ENCODE peak calls at places on chromosomes 6 and 20, in nine cellular contexts. S is T-cell; T is CD8-positive, alpha-beta memory T cell; P is stimulated activated CD4-positive, alpha-beta T cell treated with anti-CD3 and anti-CD28 coated beads, Interleukin-15, amount 100 ng/mL, for 1 hour; W is ELR; M is lung; C is T-helper 1 cell; R is Calu3; N is GM04504. E is an unnamed sample.

GRCh38 chr6:166767191-166767590 is 140.1 kb upstream of the RPS6KA2 start:
- DNase-seq in S (no peak), T (no peak), P (no peak), W (no peak), M (no peak), C (no peak), R (no peak), N (no peak), E (no peak)

GRCh38 chr20:50193851-50194830 is 3.5 kb downstream of the CEBPB start:
- DNase-seq in S (no peak), T (no peak), P (no peak), W (peak), M (no peak), C (no peak), R (no peak), N (no peak), E (no peak)

GRCh38 chr20:62269871-62270270 is 31.6 kb downstream of the OSBPL2 start:
- DNase-seq in S (no peak), T (no peak), P (no peak), W (no peak), M (no peak), C (no peak), R (no peak), N (no peak), E (no peak)

GRCh38 chr6:163863565-163863964 is 449.0 kb downstream of the QKI start:
- DNase-seq in S (no peak), T (no peak), P (no peak), W (no peak), M (no peak), C (no peak), R (no peak), N (no peak), E (no peak)

GRCh38 chr20:38008233-38008944 is 24.9 kb downstream of the TTI1 start:
- DNase-seq in S (no peak), T (no peak), P (no peak), W (no peak), M (no peak), C (no peak), R (no peak), N (no peak), E (no peak)

GRCh38 chr6:38909020-38909730 is 139.4 kb upstream of the GLP1R start:
- DNase-seq in S (no peak), T (no peak), P (no peak), W (no peak), M (no peak), C (no peak), R (peak), N (no peak), E (no peak)

GRCh38 chr6:37667050-37667814 is 30.5 kb downstream of the MDGA1 start:
- DNase-seq in S (no peak), T (no peak), P (no peak), W (peak), M (no peak), C (no peak), R (no peak), N (peak), E (peak)

GRCh38 chr6:21992178-21992967 is 304.5 kb downstream of the PRL start:
- DNase-seq in S (no peak), T (no peak), P (no peak), W (peak), M (no peak), C (no peak), R (no peak), N (peak), E (no peak)

GRCh38 chr6:48036316-48036715 is 74.7 kb downstream of the PTCHD4 start:
- DNase-seq in S (no peak), T (no peak), P (no peak), W (peak), M (no peak), C (no peak), R (no peak), N (peak), E (no peak)

GRCh38 chr6:9204171-9204570 is 768.8 kb upstream of the SLC35B3 start:
- DNase-seq in S (no peak), T (no peak), P (no peak), W (peak), M (no peak), C (no peak), R (peak), N (no peak), E (no peak)

GRCh38 chr20:46255440-46256104 is 52.7 kb downstream of the CDH22 start:
- DNase-seq in S (no peak), T (no peak), P (no peak), W (no peak), M (peak), C (no peak), R (peak), N (no peak), E (no peak)

GRCh38 chr20:43919686-43920403 is 5.2 kb downstream of the TOX2 start:
- DNase-seq in S (no peak), T (no peak), P (no peak), W (peak), M (no peak), C (no peak), R (no peak), N (no peak), E (no peak)

GRCh38 chr20:16747291-16747811 is 807 bp upstream of the OTOR start:
- DNase-seq in S (no peak), T (no peak), P (no peak), W (no peak), M (no peak), C (no peak), R (no peak), N (no peak), E (no peak)

GRCh38 chr6:105850636-105851035 is 235.5 kb upstream of the PRDM1 start:
- DNase-seq in S (no peak), T (no peak), P (no peak), W (no peak), M (no peak), C (no peak), R (no peak), N (no peak), E (no peak)

GRCh38 chr20:23641936-23642751 is 4.4 kb upstream of the CST3 start:
- DNase-seq in S (no peak), T (no peak), P (no peak), W (peak), M (no peak), C (no peak), R (no peak), N (no peak), E (peak)

GRCh38 chr6:129686941-129687627 is 22.9 kb downstream of the ARHGAP18 start:
- DNase-seq in S (peak), T (peak), P (no peak), W (peak), M (no peak), C (no peak), R (no peak), N (no peak), E (no peak)

GRCh38 chr6:5674723-5675122 is 332.0 kb downstream of the NRN1 start:
- DNase-seq in S (no peak), T (no peak), P (no peak), W (no peak), M (no peak), C (no peak), R (no peak), N (no peak), E (no peak)

GRCh38 chr6:35637911-35638310 is 50.8 kb downstream of the FKBP5 start:
- DNase-seq in S (no peak), T (no peak), P (no peak), W (no peak), M (no peak), C (no peak), R (no peak), N (no peak), E (no peak)

GRCh38 chr6:167689751-167690150 is 137.0 kb upstream of the AFDN start:
- DNase-seq in S (no peak), T (no peak), P (no peak), W (no peak), M (no peak), C (no peak), R (no peak), N (no peak), E (no peak)

GRCh38 chr6:45816674-45817297 is 198.9 kb downstream of the CLIC5 start:
- DNase-seq in S (no peak), T (no peak), P (no peak), W (peak), M (no peak), C (no peak), R (no peak), N (no peak), E (peak)

GRCh38 chr6:125598422-125598821 is 151.0 kb upstream of the HEY2 start:
- DNase-seq in S (no peak), T (no peak), P (no peak), W (peak), M (peak), C (no peak), R (peak), N (peak), E (no peak)

GRCh38 chr20:40563296-40563950 is 125.6 kb downstream of the MAFB start:
- DNase-seq in S (no peak), T (no peak), P (no peak), W (peak), M (peak), C (no peak), R (peak), N (no peak), E (no peak)

GRCh38 chr6:35360349-35361138 is 18.2 kb downstream of the PPARD start:
- DNase-seq in S (no peak), T (no peak), P (no peak), W (no peak), M (peak), C (no peak), R (no peak), N (no peak), E (no peak)

GRCh38 chr6:42281570-42281969 is 63.9 kb upstream of the MRPS10 start:
- DNase-seq in S (peak), T (peak), P (peak), W (no peak), M (no peak), C (peak), R (no peak), N (no peak), E (no peak)

GRCh38 chr20:38751360-38751976 is 3.2 kb downstream of the ACTR5 start:
- DNase-seq in S (no peak), T (no peak), P (no peak), W (peak), M (no peak), C (no peak), R (peak), N (no peak), E (no peak)

GRCh38 chr6:146892613-146893401 is 294.0 kb downstream of the ADGB start:
- DNase-seq in S (no peak), T (no peak), P (no peak), W (peak), M (no peak), C (no peak), R (no peak), N (peak), E (peak)

GRCh38 chr6:154604120-154604519 is 93.6 kb upstream of the CNKSR3 start:
- DNase-seq in S (no peak), T (no peak), P (no peak), W (no peak), M (no peak), C (no peak), R (no peak), N (no peak), E (no peak)

GRCh38 chr6:44667668-44668390 is 280.3 kb downstream of the CDC5L start:
- DNase-seq in S (no peak), T (no peak), P (no peak), W (peak), M (no peak), C (no peak), R (peak), N (no peak), E (no peak)

GRCh38 chr6:3108746-3109414 is 9.6 kb upstream of the BPHL start:
- DNase-seq in S (no peak), T (no peak), P (no peak), W (no peak), M (no peak), C (no peak), R (no peak), N (no peak), E (no peak)

GRCh38 chr6:132391391-132392291 is 9.6 kb downstream of the MOXD1 start:
- DNase-seq in S (no peak), T (no peak), P (no peak), W (peak), M (peak), C (no peak), R (no peak), N (peak), E (peak)

GRCh38 chr6:157552171-157552747 is 171.3 kb downstream of the ZDHHC14 start:
- DNase-seq in S (no peak), T (no peak), P (no peak), W (no peak), M (no peak), C (no peak), R (no peak), N (no peak), E (no peak)

GRCh38 chr6:22444335-22444734 is 125.0 kb upstream of the HDGFL1 start:
- DNase-seq in S (no peak), T (no peak), P (no peak), W (no peak), M (no peak), C (no peak), R (no peak), N (no peak), E (no peak)

E was measured in AG04449.